ENCODE peak calls at places on chromosomes 4 and X, in four cellular contexts. B, A, G and Q are unnamed samples.

GRCh38 chr4:23135792-23136645 is 443.3 kb downstream of the GBA3 start:
- DNase-seq in G (peak; percentile 43), B (no peak), A (no peak), Q (no peak)

GRCh38 chr4:146520894-146521542 is 722 bp downstream of the SLC10A7 start:
- DNase-seq in G (peak; percentile 17), B (no peak), A (no peak), Q (peak; percentile 48)

GRCh38 chr4:69054578-69055200 is 41.6 kb upstream of the UGT2B7 start:
- DNase-seq in B (no peak), G (peak; percentile 64), A (no peak), Q (no peak)

GRCh38 chr4:17577660-17578481 is 873 bp downstream of the LAP3 start:
- DNase-seq in B (no peak), A (peak; percentile 47), G (peak; percentile 6), Q (peak; percentile 88)

GRCh38 chr4:157020882-157021281 is 49.3 kb upstream of the PDGFC start:
- DNase-seq in G (no peak), B (no peak), A (no peak), Q (no peak)

GRCh38 chr4:120156115-120156718 is 89.6 kb upstream of the MAD2L1 start:
- DNase-seq in A (no peak), B (no peak), G (peak; percentile 31), Q (no peak)

GRCh38 chr4:71377561-71377960 is 38.7 kb downstream of the SLC4A4 start:
- DNase-seq in G (peak; percentile 74), B (no peak), A (no peak), Q (no peak)

GRCh38 chrX:12758291-12758690 is 32.9 kb upstream of the PRPS2 start:
- DNase-seq in B (no peak), A (no peak), G (no peak), Q (no peak)

GRCh38 chr4:114077610-114078009 is 98.2 kb upstream of the ARSJ start:
- DNase-seq in A (no peak), G (peak; percentile 89), B (no peak), Q (no peak)

GRCh38 chr4:138494931-138495330 is 252.8 kb upstream of the SLC7A11 start:
- DNase-seq in A (no peak), G (no peak), B (no peak), Q (no peak)

GRCh38 chrX:151902813-151903591 is 9.7 kb upstream of the MAGEA4 start:
- DNase-seq in G (peak; percentile 71), B (no peak), A (peak; percentile 55), Q (no peak)

GRCh38 chr4:60805500-60806313 is 394.4 kb upstream of the ADGRL3 start:
- DNase-seq in A (no peak), B (no peak), G (peak; percentile 10), Q (no peak)

GRCh38 chr4:85815796-85816459 is 341.0 kb downstream of the ARHGAP24 start:
- DNase-seq in G (no peak), A (no peak), B (no peak), Q (no peak)

GRCh38 chr4:110526589-110526988 is 50.6 kb downstream of the ENPEP start:
- DNase-seq in B (no peak), G (no peak), A (no peak), Q (no peak)

GRCh38 chr4:38819569-38819968 is 15.0 kb upstream of the TLR1 start:
- DNase-seq in B (no peak), G (no peak), A (no peak), Q (no peak)

GRCh38 chrX:130110379-130111219 is at the start of gene ELF4:
- DNase-seq in A (no peak), G (no peak), B (no peak), Q (peak; percentile 59)

GRCh38 chrX:9166566-9166909 is 132.6 kb upstream of the FAM9B start:
- DNase-seq in A (no peak), G (no peak), B (no peak), Q (no peak)

GRCh38 chr4:16686195-16686594 is 212.2 kb downstream of the LDB2 start:
- DNase-seq in B (no peak), A (no peak), G (peak; percentile 77), Q (no peak)

GRCh38 chr4:124768596-124768995 is 56.1 kb upstream of the ANKRD50 start:
- DNase-seq in B (no peak), G (no peak), A (no peak), Q (no peak)

GRCh38 chrX:77442728-77443127 is 4.5 kb upstream of the FGF16 start:
- DNase-seq in G (no peak), A (peak; percentile 29), B (no peak), Q (no peak)

GRCh38 chrX:5915783-5916182 is 312.9 kb downstream of the NLGN4X start:
- DNase-seq in A (no peak), G (no peak), B (no peak), Q (no peak)

GRCh38 chr4:39686997-39687396 is 10.9 kb upstream of the UBE2K start:
- DNase-seq in B (no peak), A (no peak), G (no peak), Q (no peak)

GRCh38 chr4:57154926-57155325 is 44.7 kb upstream of the IGFBP7 start:
- DNase-seq in G (no peak), A (no peak), B (no peak), Q (no peak)

GRCh38 chrX:108020631-108021030 is 24.2 kb upstream of the VSIG1 start:
- DNase-seq in A (no peak), G (no peak), B (no peak), Q (no peak)

GRCh38 chr4:184653650-184654049 is 4.1 kb downstream of the PRIMPOL start:
- DNase-seq in B (no peak), G (peak; percentile 41), A (no peak), Q (no peak)

GRCh38 chrX:149040873-149041535 is 464.1 kb downstream of the IDS start:
- DNase-seq in G (no peak), A (no peak), B (no peak), Q (no peak)

GRCh38 chrX:132489256-132490085 is 633 bp upstream of the MBNL3 start:
- DNase-seq in B (no peak), A (peak; percentile 45), G (no peak), Q (peak; percentile 79)

GRCh38 chrX:40109288-40110008 is 11.7 kb upstream of the BCOR start:
- DNase-seq in G (no peak), A (no peak), B (no peak), Q (peak; percentile 72)

GRCh38 chrX:110026099-110026844 is 23.4 kb downstream of the TMEM164 start:
- DNase-seq in A (peak; percentile 21), G (no peak), B (no peak), Q (peak; percentile 61)

GRCh38 chr4:136650541-136651277 is 881.6 kb downstream of the PCDH18 start:
- DNase-seq in A (no peak), G (no peak), B (no peak), Q (no peak)

GRCh38 chr4:123449780-123450179 is 53.2 kb downstream of the SPRY1 start:
- DNase-seq in G (no peak), B (no peak), A (no peak), Q (no peak)

GRCh38 chrX:111103246-111103645 is 7.3 kb downstream of the PAK3 start:
- DNase-seq in B (no peak), G (no peak), A (no peak), Q (no peak)

GRCh38 chrX:15206306-15206705 is 63.6 kb downstream of the ASB9 start:
- DNase-seq in B (no peak), G (no peak), A (no peak), Q (no peak)